ENCODE peak calls at places on chromosomes 7 and 10, in nine cellular contexts. W is choroid plexus epithelial cell, Z is stomach, I is transverse colon, S is HepG2, R is cardiac muscle cell, A is foreskin fibroblast, X is spleen, P is GM23338. J is an unnamed sample.

GRCh38 chr10:70575486-70575873 is 27.1 kb downstream of the PRF1 start:
- DNase-seq in A (no peak), W (peak; percentile 25), Z (no peak), S (no peak), X (no peak), P (no peak), R (no peak), I (no peak), J (no peak)

GRCh38 chr7:32164341-32164996 is 94.3 kb upstream of the PDE1C start:
- DNase-seq in W (peak; percentile 76), A (peak; percentile 66), X (no peak), R (peak; percentile 77), Z (no peak), S (peak; percentile 43), P (peak; percentile 75), I (peak; percentile 10), J (no peak)

GRCh38 chr7:65907501-65908198 is 34.8 kb downstream of the VKORC1L1 start:
- DNase-seq in W (peak; percentile 28), X (no peak), I (no peak), R (no peak), A (no peak), P (peak; percentile 43), S (peak; percentile 34), Z (no peak), J (no peak)

GRCh38 chr10:130877131-130877530 is 434.4 kb downstream of the TCERG1L start:
- DNase-seq in A (no peak), X (no peak), W (no peak), P (no peak), S (no peak), R (no peak), Z (no peak), I (no peak), J (no peak)

GRCh38 chr7:635227-635626 is 91.3 kb upstream of the DNAAF5 start:
- DNase-seq in S (no peak), P (no peak), I (no peak), X (peak; percentile 58), R (no peak), A (no peak), Z (no peak), W (no peak), J (no peak)

GRCh38 chr7:94368371-94368791 is 26.3 kb upstream of the COL1A2 start:
- DNase-seq in A (peak; percentile 95), S (no peak), I (no peak), Z (no peak), X (no peak), W (peak; percentile 96), P (no peak), R (peak; percentile 95), J (no peak)

GRCh38 chr10:124745678-124746077 is 1.5 kb upstream of the FAM53B start:
- DNase-seq in Z (no peak), S (peak; percentile 56), R (peak; percentile 75), A (peak; percentile 70), W (peak; percentile 79), I (no peak), P (peak; percentile 70), X (no peak), J (no peak)

GRCh38 chr7:158017226-158018060 is 570.2 kb downstream of the PTPRN2 start:
- DNase-seq in W (no peak), R (no peak), I (no peak), X (peak; percentile 61), S (no peak), A (no peak), P (no peak), Z (peak; percentile 27), J (peak; percentile 52)

GRCh38 chr7:13981070-13981469 is 8.4 kb downstream of the ETV1 start:
- DNase-seq in S (no peak), R (peak; percentile 97), I (peak; percentile 63), P (peak; percentile 56), W (peak; percentile 99), A (peak; percentile 98), X (no peak), Z (peak; percentile 43), J (no peak)

GRCh38 chr7:135238112-135238744 is 4.6 kb downstream of the STRA8 start:
- DNase-seq in A (no peak), W (no peak), S (no peak), X (no peak), Z (no peak), R (no peak), I (no peak), P (peak; percentile 69), J (no peak)

GRCh38 chr7:113775401-113775800 is 143.4 kb downstream of the PPP1R3A start:
- DNase-seq in W (no peak), A (no peak), P (no peak), S (no peak), I (no peak), R (no peak), X (no peak), Z (no peak), J (no peak)

GRCh38 chr7:96991850-96992623 is 13.3 kb upstream of the DLX6 start:
- DNase-seq in A (no peak), Z (no peak), R (no peak), P (peak; percentile 60), X (no peak), W (no peak), S (no peak), I (no peak), J (no peak)

GRCh38 chr10:77582710-77583115 is 54.9 kb downstream of the KCNMA1 start:
- DNase-seq in W (peak; percentile 68), X (no peak), P (no peak), I (no peak), S (no peak), R (peak; percentile 47), A (peak; percentile 87), Z (peak; percentile 64), J (no peak)

GRCh38 chr10:29734640-29734979 is 99.8 kb upstream of the SVIL start:
- DNase-seq in X (no peak), P (no peak), W (no peak), S (no peak), Z (no peak), R (no peak), A (peak; percentile 58), I (no peak), J (no peak)

GRCh38 chr7:73995330-73995729 is 32.6 kb upstream of the ELN start:
- DNase-seq in X (no peak), W (peak; percentile 58), S (no peak), Z (no peak), P (no peak), A (peak; percentile 74), I (no peak), R (peak; percentile 72), J (no peak)

GRCh38 chr10:127524869-127525268 is 24.2 kb upstream of the NPS start:
- DNase-seq in R (no peak), I (no peak), P (no peak), A (peak; percentile 4), W (no peak), Z (no peak), X (no peak), S (no peak), J (no peak)

GRCh38 chr10:86109421-86109820 is 257.2 kb downstream of the GRID1 start:
- DNase-seq in I (no peak), P (no peak), W (no peak), A (no peak), Z (no peak), R (no peak), S (no peak), X (peak; percentile 21), J (peak; percentile 54)

GRCh38 chr7:99139031-99139430 is 4.9 kb downstream of the SMURF1 start:
- DNase-seq in Z (no peak), X (no peak), A (peak; percentile 68), I (no peak), R (peak; percentile 57), W (peak; percentile 38), P (no peak), S (no peak), J (no peak)
- H3K4me3 ChIP-seq in Z (no peak overlapping the region), X (no peak overlapping the region), A (no peak overlapping the region), I (no peak overlapping the region), R (no peak overlapping the region), W (no peak overlapping the region), P (no peak overlapping the region), S (no peak overlapping the region), J (no peak overlapping the region)

GRCh38 chr7:151248191-151249033 is at the start of gene SMARCD3:
- DNase-seq in W (peak; percentile 67), Z (peak; percentile 84), P (peak; percentile 73), I (peak; percentile 54), R (peak; percentile 84), A (peak; percentile 83), S (peak; percentile 46), X (peak; percentile 85), J (peak; percentile 86)

GRCh38 chr7:151245360-151246160 is 2.9 kb downstream of the SMARCD3 start:
- DNase-seq in S (no peak), I (peak; percentile 47), P (peak; percentile 62), A (peak; percentile 67), R (no peak), Z (peak; percentile 49), X (peak; percentile 90), W (no peak), J (no peak)

GRCh38 chr7:151247611-151248176 is 800 bp downstream of the SMARCD3 start:
- DNase-seq in A (peak; percentile 62), I (no peak), P (no peak), S (no peak), R (no peak), X (peak; percentile 72), W (no peak), Z (no peak), J (no peak)

GRCh38 chr7:151246161-151247015 is 2.1 kb downstream of the SMARCD3 start:
- DNase-seq in W (peak; percentile 39), Z (no peak), I (no peak), R (no peak), X (no peak), S (no peak), A (peak; percentile 60), P (peak; percentile 45), J (no peak)

GRCh38 chr7:151247016-151247580 is 1.4 kb downstream of the SMARCD3 start:
- DNase-seq in W (no peak), P (no peak), R (no peak), S (no peak), I (no peak), X (no peak), A (peak; percentile 44), Z (no peak), J (no peak)
- H3K4me3 ChIP-seq in W (peak overlapping the region; percentile 76), P (no peak overlapping the region), R (peak overlapping the region; percentile 100), S (no peak overlapping the region), I (no peak overlapping the region), X (no peak overlapping the region), A (peak overlapping the region; percentile 77), Z (peak overlapping the region; percentile 60), J (peak overlapping the region; percentile 94)

DNA sequence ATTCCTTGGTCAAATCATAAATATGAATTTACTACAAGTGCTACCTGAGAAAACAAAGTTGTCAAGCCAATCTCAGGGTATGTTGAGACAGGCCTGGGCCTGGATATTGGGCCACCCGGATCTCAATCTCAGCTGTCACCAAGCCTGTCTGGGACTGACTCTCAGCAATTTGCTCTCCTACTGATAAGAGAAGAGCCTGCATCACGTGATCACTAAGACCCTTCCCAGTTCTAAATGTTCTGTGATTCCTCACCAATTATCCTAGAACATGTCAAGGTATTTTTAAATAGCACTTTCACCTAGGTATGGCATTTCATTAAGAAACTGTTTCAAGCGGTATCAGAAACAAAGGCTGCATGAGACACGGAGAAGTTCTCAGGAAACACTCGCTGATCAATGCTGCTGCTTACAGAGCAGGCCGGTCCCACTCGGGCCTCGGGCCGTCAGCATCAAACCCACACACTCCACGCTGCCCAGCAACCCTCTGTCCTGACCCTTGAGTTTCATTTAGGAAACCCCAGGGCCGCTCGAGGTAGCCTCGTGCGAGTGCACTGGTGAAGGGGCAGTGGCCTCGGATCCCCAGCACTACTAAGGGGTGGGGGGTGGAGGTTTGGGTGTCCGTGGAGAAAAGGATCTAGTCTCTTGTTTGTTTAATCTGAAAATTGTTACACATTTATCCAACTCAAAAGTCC is 4.1 kb downstream of the KLF6 start:
- DNase-seq in X (peak; percentile 83), A (peak; percentile 17), R (peak; percentile 49), Z (no peak), P (no peak), W (peak; percentile 58), I (no peak), S (no peak), J (peak; percentile 78)
- H3K4me3 ChIP-seq in X (peak overlapping the region; percentile 56), A (peak overlapping the region; percentile 77), R (no peak overlapping the region), Z (peak overlapping the region; percentile 69), P (no peak overlapping the region), W (peak overlapping the region; percentile 99), I (peak overlapping the region; percentile 98), S (peak overlapping the region; percentile 81), J (peak overlapping the region; percentile 78)

GRCh38 chr7:130906575-130906974 is 172.6 kb upstream of the KLF14 start:
- DNase-seq in I (no peak), S (no peak), X (no peak), A (peak; percentile 35), R (no peak), W (no peak), Z (no peak), P (no peak), J (no peak)
- H3K4me3 ChIP-seq in I (no peak overlapping the region), S (no peak overlapping the region), X (no peak overlapping the region), A (peak overlapping the region; percentile 29), R (no peak overlapping the region), W (no peak overlapping the region), Z (no peak overlapping the region), P (no peak overlapping the region), J (no peak overlapping the region)

J was measured in coronary artery.